ENCODE peak calls at places on chromosomes 4 and X, in six cellular contexts. T, F, D, I, P and S are unnamed samples.

GRCh38 chrX:132171478-132171877 is 43.7 kb upstream of the FRMD7 start:
- DNase-seq in T (no peak), F (no peak), D (no peak), I (no peak), P (no peak), S (no peak)

GRCh38 chr4:39304651-39305050 is 61.5 kb downstream of the RFC1 start:
- DNase-seq in T (no peak), F (no peak), D (no peak), I (no peak), P (no peak), S (no peak)

GRCh38 chrX:129781134-129782014 is 1.6 kb downstream of the SASH3 start:
- DNase-seq in T (no peak), F (no peak), D (no peak), I (no peak), P (peak; percentile 86), S (no peak)

GRCh38 chrX:146385529-146385928 is 424.0 kb upstream of the CXorf51B start:
- DNase-seq in T (no peak), F (no peak), D (no peak), I (no peak), P (no peak), S (no peak)

GRCh38 chr4:122775987-122776836 is 43.7 kb downstream of the BBS12 start:
- DNase-seq in T (no peak), F (no peak), D (no peak), I (no peak), P (no peak), S (no peak)

GRCh38 chr4:141246243-141246642 is 25.5 kb downstream of the ZNF330 start:
- DNase-seq in T (peak; percentile 52), F (peak; percentile 59), D (peak; percentile 35), I (no peak), P (no peak), S (no peak)

GRCh38 chrX:115428011-115428410 is 133.0 kb upstream of the PLS3 start:
- DNase-seq in T (no peak), F (no peak), D (no peak), I (no peak), P (no peak), S (no peak)

GRCh38 chr4:187071896-187072295 is 348.2 kb upstream of the FAT1 start:
- DNase-seq in T (no peak), F (no peak), D (no peak), I (no peak), P (no peak), S (no peak)

GRCh38 chr4:13627185-13627605 is 330 bp downstream of the BOD1L1 start:
- DNase-seq in T (no peak), F (no peak), D (peak; percentile 13), I (peak; percentile 65), P (no peak), S (no peak)

GRCh38 chrX:133699023-133699728 is 283.9 kb upstream of the GPC4 start:
- DNase-seq in T (no peak), F (no peak), D (peak; percentile 15), I (no peak), P (no peak), S (no peak)

GRCh38 chr4:55124337-55125076 is 888 bp downstream of the KDR start:
- DNase-seq in T (no peak), F (no peak), D (peak; percentile 16), I (no peak), P (peak; percentile 3), S (no peak)

GRCh38 chrX:66676990-66677389 is 38.1 kb upstream of the EDA2R start:
- DNase-seq in T (peak; percentile 81), F (peak; percentile 60), D (peak; percentile 93), I (no peak), P (no peak), S (no peak)

GRCh38 chr4:176189891-176190795 is 5.2 kb downstream of the SPATA4 start:
- DNase-seq in T (no peak), F (no peak), D (no peak), I (peak; percentile 48), P (no peak), S (no peak)

GRCh38 chr4:65665951-65666523 is 4.3 kb downstream of the EPHA5 start:
- DNase-seq in T (no peak), F (no peak), D (peak; percentile 6), I (no peak), P (no peak), S (no peak)

GRCh38 chr4:113837397-113837796 is 75.9 kb upstream of the CAMK2D start:
- DNase-seq in T (peak; percentile 82), F (peak; percentile 74), D (peak; percentile 93), I (no peak), P (peak; percentile 73), S (no peak)

GRCh38 chrX:96929036-96929435 is 45.3 kb downstream of the RPA4 start:
- DNase-seq in T (no peak), F (no peak), D (no peak), I (no peak), P (no peak), S (no peak)

GRCh38 chr4:4302416-4302815 is 12.4 kb downstream of the ZBTB49 start:
- DNase-seq in T (no peak), F (no peak), D (no peak), I (no peak), P (no peak), S (no peak)

GRCh38 chr4:100644150-100644549 is 126.3 kb upstream of the EMCN start:
- DNase-seq in T (no peak), F (no peak), D (no peak), I (no peak), P (no peak), S (no peak)

GRCh38 chr4:173370477-173371291 is at the start of gene SAP30:
- DNase-seq in T (peak; percentile 99), F (peak; percentile 93), D (peak; percentile 97), I (peak; percentile 100), P (peak; percentile 99), S (peak; percentile 92)
- TF ChIP-seq CTCF in T (no peak), F (no peak), D (no peak), I (no peak), P (no peak), S (no peak)

GRCh38 chrX:151488677-151489076 is 74.8 kb upstream of the PASD1 start:
- DNase-seq in T (no peak), F (no peak), D (no peak), I (no peak), P (no peak), S (no peak)
- TF ChIP-seq CTCF in T (no peak), F (no peak), D (no peak), I (no peak), P (peak; percentile 60), S (peak; percentile 25)

DNA sequence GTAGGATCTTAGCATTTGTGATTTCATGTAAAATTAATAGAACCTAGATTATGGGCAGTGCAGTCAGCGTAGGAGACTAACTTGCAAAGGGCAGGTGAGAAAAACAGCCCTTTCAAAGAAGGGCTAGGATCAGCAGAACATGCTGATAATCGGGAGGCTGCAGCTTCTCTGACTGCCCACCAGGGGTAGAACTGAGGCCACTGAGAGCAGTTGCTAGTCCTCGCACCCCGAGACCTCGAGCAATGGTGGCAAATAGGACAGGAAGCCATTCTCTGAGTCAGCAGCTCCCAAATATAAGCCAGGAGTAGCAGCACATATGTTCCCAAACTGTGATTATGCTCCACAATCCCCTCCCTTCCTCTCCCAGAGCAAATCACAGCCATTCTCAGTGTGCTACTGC is 186.4 kb downstream of the MSL3 start:
- DNase-seq in T (peak; percentile 53), F (no peak), D (peak; percentile 68), I (no peak), P (no peak), S (peak; percentile 11)
- TF ChIP-seq CTCF in T (peak; percentile 43), F (peak; percentile 57), D (peak; percentile 69), I (no peak), P (peak; percentile 65), S (peak; percentile 51)

DNA sequence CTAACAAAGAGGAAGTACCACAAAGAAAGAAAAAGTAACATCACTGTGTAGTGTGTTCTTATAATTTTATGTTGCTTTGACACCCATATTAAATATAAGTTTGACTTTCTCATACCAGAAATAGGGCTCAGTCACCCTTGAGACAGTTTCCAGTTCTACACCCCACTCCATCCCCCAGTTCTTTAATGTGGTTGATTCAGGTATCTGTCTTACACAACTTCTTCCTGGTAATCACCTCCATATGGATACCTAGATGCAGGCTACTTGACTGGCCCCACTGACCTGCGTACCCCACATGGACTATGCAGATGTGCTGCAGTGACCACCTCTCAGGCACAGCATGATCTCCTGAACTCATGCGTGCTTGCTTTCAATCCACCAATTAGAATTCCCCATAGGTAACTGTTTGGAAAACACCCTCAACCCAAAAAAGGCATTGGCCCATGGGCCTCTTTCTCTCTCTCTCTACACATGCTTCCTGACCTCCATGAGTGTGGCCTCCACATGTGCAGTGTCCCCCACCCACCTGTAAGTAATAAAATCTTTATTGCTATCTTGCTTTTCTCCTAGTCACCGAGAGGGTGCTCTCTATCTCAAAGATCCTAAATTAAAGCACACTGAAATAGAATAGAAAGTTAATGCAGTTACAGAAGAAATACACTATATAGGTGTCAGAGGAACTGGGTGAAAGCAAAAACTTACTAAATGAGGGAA is 98.3 kb downstream of the ZAR1 start:
- DNase-seq in T (no peak), F (no peak), D (peak; percentile 16), I (no peak), P (no peak), S (no peak)
- TF ChIP-seq CTCF in T (peak; percentile 14), F (no peak), D (no peak), I (no peak), P (no peak), S (no peak)

GRCh38 chrX:11445540-11445939 is 152.3 kb downstream of the AMELX start:
- DNase-seq in T (no peak), F (no peak), D (no peak), I (no peak), P (no peak), S (no peak)
- TF ChIP-seq CTCF in T (no peak), F (no peak), D (no peak), I (no peak), P (peak; percentile 19), S (no peak)

GRCh38 chr4:144204431-144204830 is 63.9 kb upstream of the GYPA start:
- DNase-seq in T (no peak), F (no peak), D (no peak), I (no peak), P (no peak), S (no peak)
- TF ChIP-seq CTCF in T (no peak), F (no peak), D (no peak), I (no peak), P (no peak), S (no peak)

GRCh38 chr4:83389756-83390505 is 55.3 kb upstream of the HPSE start:
- DNase-seq in T (no peak), F (no peak), D (no peak), I (no peak), P (no peak), S (no peak)

GRCh38 chr4:83387922-83388676 is 53.5 kb upstream of the HPSE start:
- DNase-seq in T (no peak), F (no peak), D (peak; percentile 14), I (no peak), P (no peak), S (no peak)

GRCh38 chr4:83389037-83389755 is 54.5 kb upstream of the HPSE start:
- DNase-seq in T (no peak), F (no peak), D (no peak), I (no peak), P (no peak), S (no peak)

GRCh38 chr4:83392562-83392961 is 57.9 kb upstream of the HPSE start:
- DNase-seq in T (no peak), F (no peak), D (no peak), I (no peak), P (no peak), S (no peak)

GRCh38 chr4:83390965-83391364 is 56.3 kb upstream of the HPSE start:
- DNase-seq in T (no peak), F (no peak), D (no peak), I (no peak), P (no peak), S (no peak)
- TF ChIP-seq CTCF in T (no peak), F (no peak), D (no peak), I (no peak), P (no peak), S (no peak)